ENCODE peak calls at places on chromosomes 3 and 15, in ten cellular contexts. I, T, R, S, L, C, H, M, F and U are unnamed samples.

GRCh38 chr3:177439729-177440269 is 242.5 kb upstream of the TBL1XR1 start:
- DNase-seq in I (no peak), T (no peak), R (no peak), S (peak), L (peak), C (no peak), H (no peak), M (no peak), F (no peak), U (no peak)

GRCh38 chr3:171187706-171188290 is 161.3 kb upstream of the SLC2A2 start:
- DNase-seq in I (no peak), T (peak), R (no peak), S (peak), L (peak), C (peak), H (peak), M (no peak), F (peak), U (no peak)

GRCh38 chr3:186717039-186717457 is at the start of gene KNG1:
- DNase-seq in I (no peak), T (no peak), R (no peak), S (no peak), L (no peak), C (peak), H (no peak), M (no peak), F (no peak), U (no peak)

GRCh38 chr15:28103831-28104230 is 4.7 kb upstream of the OCA2 start:
- DNase-seq in I (no peak), T (no peak), R (no peak), S (no peak), L (no peak), C (no peak), H (no peak), M (no peak), F (no peak), U (no peak)

GRCh38 chr3:101940521-101940992 is 91.2 kb downstream of the NFKBIZ start:
- DNase-seq in I (no peak), T (no peak), R (peak), S (peak), L (peak), C (peak), H (peak), M (peak), F (peak), U (no peak)

GRCh38 chr15:42720071-42720470 is 16.9 kb downstream of the CDAN1 start:
- DNase-seq in I (no peak), T (no peak), R (no peak), S (no peak), L (no peak), C (no peak), H (no peak), M (no peak), F (no peak), U (no peak)

GRCh38 chr3:62644493-62644892 is 230.7 kb downstream of the CADPS start:
- DNase-seq in I (no peak), T (no peak), R (no peak), S (no peak), L (no peak), C (no peak), H (no peak), M (no peak), F (no peak), U (no peak)

GRCh38 chr3:130276203-130276803 is 69.2 kb upstream of the COL6A5 start:
- DNase-seq in I (no peak), T (no peak), R (peak), S (peak), L (peak), C (peak), H (peak), M (no peak), F (peak), U (peak)

GRCh38 chr3:69013256-69014021 is at the start of gene EOGT:
- DNase-seq in I (peak), T (peak), R (peak), S (peak), L (peak), C (peak), H (peak), M (peak), F (peak), U (peak)

GRCh38 chr15:101055411-101055810 is 136.3 kb downstream of the LRRK1 start:
- DNase-seq in I (no peak), T (no peak), R (no peak), S (no peak), L (no peak), C (no peak), H (no peak), M (no peak), F (no peak), U (no peak)

GRCh38 chr15:40847225-40847961 is 3.5 kb downstream of the SPINT1 start:
- DNase-seq in I (no peak), T (peak), R (no peak), S (peak), L (peak), C (peak), H (peak), M (no peak), F (peak), U (no peak)

GRCh38 chr3:188824596-188824995 is 347.2 kb upstream of the TPRG1 start:
- DNase-seq in I (no peak), T (no peak), R (no peak), S (no peak), L (no peak), C (no peak), H (no peak), M (no peak), F (no peak), U (no peak)

GRCh38 chr15:90774731-90775521 is 57.8 kb downstream of the BLM start:
- DNase-seq in I (no peak), T (no peak), R (no peak), S (peak), L (no peak), C (no peak), H (no peak), M (no peak), F (no peak), U (no peak)

GRCh38 chr3:127735767-127736693 is 63.3 kb downstream of the ABTB1 start:
- DNase-seq in I (no peak), T (no peak), R (peak), S (peak), L (peak), C (peak), H (no peak), M (no peak), F (no peak), U (no peak)

GRCh38 chr3:40120816-40121215 is 188.7 kb upstream of the EIF1B start:
- DNase-seq in I (no peak), T (no peak), R (peak), S (peak), L (peak), C (peak), H (peak), M (no peak), F (peak), U (no peak)

GRCh38 chr3:132695422-132695821 is 26.8 kb downstream of the NPHP3 start:
- DNase-seq in I (no peak), T (no peak), R (no peak), S (no peak), L (no peak), C (no peak), H (no peak), M (no peak), F (no peak), U (no peak)

GRCh38 chr3:108030915-108031425 is 59.9 kb downstream of the CD47 start:
- DNase-seq in I (no peak), T (no peak), R (no peak), S (no peak), L (no peak), C (no peak), H (no peak), M (no peak), F (no peak), U (no peak)

GRCh38 chr3:171890398-171890797 is 47.2 kb downstream of the TMEM212 start:
- DNase-seq in I (no peak), T (no peak), R (no peak), S (no peak), L (no peak), C (no peak), H (no peak), M (no peak), F (peak), U (no peak)

GRCh38 chr3:107525101-107525953 is 2.6 kb downstream of the BBX start:
- DNase-seq in I (peak), T (peak), R (no peak), S (peak), L (peak), C (peak), H (peak), M (peak), F (peak), U (no peak)

GRCh38 chr3:126982125-126982521 is 792 bp upstream of the PLXNA1 start:
- DNase-seq in I (no peak), T (no peak), R (no peak), S (no peak), L (no peak), C (no peak), H (no peak), M (no peak), F (no peak), U (no peak)

GRCh38 chr15:99092554-99093172 is 12.2 kb upstream of the SYNM start:
- DNase-seq in I (no peak), T (no peak), R (no peak), S (no peak), L (no peak), C (no peak), H (no peak), M (no peak), F (no peak), U (no peak)

GRCh38 chr3:169362872-169363271 is 300.6 kb downstream of the MECOM start:
- DNase-seq in I (no peak), T (no peak), R (no peak), S (no peak), L (no peak), C (no peak), H (no peak), M (no peak), F (peak), U (no peak)

GRCh38 chr3:4271834-4272233 is 31.3 kb upstream of the SETMAR start:
- DNase-seq in I (no peak), T (no peak), R (no peak), S (peak), L (peak), C (peak), H (no peak), M (no peak), F (peak), U (no peak)

DNA sequence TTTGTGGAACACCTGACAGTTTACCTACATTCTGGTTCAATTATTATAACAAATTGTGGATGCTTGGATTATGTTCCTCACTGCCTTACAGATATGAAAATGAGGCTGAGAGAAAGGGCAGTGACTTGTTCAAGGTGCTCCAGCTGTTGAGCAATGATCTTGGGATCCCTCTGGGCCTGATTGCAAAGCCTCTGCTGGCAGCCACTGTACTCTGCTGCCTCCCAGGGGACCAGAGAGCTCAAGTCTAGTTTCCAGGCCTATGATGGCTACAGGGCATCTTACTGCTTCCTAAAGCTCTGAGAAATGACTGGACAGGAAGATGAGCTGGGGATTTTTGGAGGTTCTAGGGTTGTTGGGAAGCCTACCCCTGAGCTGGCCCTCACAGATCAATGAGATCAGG is 2.3 kb upstream of the SHC4 start:
- DNase-seq in I (no peak), T (no peak), R (no peak), S (peak), L (peak), C (peak), H (no peak), M (no peak), F (peak), U (no peak)
- TF ChIP-seq CTCF in I (no peak), T (no peak), R (no peak), S (peak), L (peak), C (peak), H (peak), M (no peak), F (peak), U (no peak)

GRCh38 chr15:45180648-45181436 is 6.9 kb downstream of the SHF start:
- DNase-seq in I (no peak), T (no peak), R (no peak), S (no peak), L (no peak), C (no peak), H (no peak), M (no peak), F (no peak), U (peak)
- TF ChIP-seq CTCF in I (no peak), T (no peak), R (no peak), S (no peak), L (no peak), C (no peak), H (no peak), M (no peak), F (no peak), U (no peak)

GRCh38 chr3:16604887-16605602 is at the start of gene DAZL:
- DNase-seq in I (no peak), T (no peak), R (no peak), S (no peak), L (no peak), C (no peak), H (no peak), M (no peak), F (no peak), U (no peak)

GRCh38 chr3:16599694-16600093 is 5.5 kb downstream of the DAZL start:
- DNase-seq in I (no peak), T (no peak), R (no peak), S (no peak), L (no peak), C (no peak), H (no peak), M (no peak), F (no peak), U (no peak)

GRCh38 chr3:16600771-16601538 is 4.3 kb downstream of the DAZL start:
- DNase-seq in I (peak), T (peak), R (peak), S (peak), L (peak), C (peak), H (peak), M (peak), F (peak), U (no peak)

GRCh38 chr3:16604433-16604832 is 790 bp downstream of the DAZL start:
- DNase-seq in I (peak), T (no peak), R (no peak), S (no peak), L (no peak), C (no peak), H (no peak), M (no peak), F (no peak), U (no peak)

DNA sequence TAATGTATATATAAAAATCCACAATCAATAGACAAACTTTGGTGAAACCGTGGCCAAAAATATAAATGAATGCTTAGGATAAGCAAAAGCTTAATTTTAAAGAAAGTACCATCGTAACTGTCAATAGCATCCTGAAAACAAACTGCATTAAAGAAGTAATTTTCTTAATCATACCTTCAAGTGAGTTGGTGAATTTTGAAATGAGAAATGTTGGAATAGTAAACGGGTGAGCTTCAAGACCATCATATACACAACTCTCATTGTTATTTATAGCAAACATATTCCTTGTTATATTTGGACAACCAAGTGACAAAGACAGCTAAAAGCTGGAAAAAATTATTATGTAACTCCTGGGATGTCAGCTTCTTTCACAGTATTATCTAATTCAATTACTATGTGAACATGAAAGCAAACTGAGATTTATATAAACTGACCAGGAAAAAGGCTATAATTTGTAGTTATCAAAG is 3.7 kb downstream of the DAZL start:
- DNase-seq in I (no peak), T (no peak), R (no peak), S (no peak), L (no peak), C (no peak), H (no peak), M (no peak), F (no peak), U (no peak)
- TF ChIP-seq CTCF in I (no peak), T (peak), R (no peak), S (no peak), L (no peak), C (no peak), H (no peak), M (peak), F (no peak), U (no peak)

GRCh38 chr3:50154840-50155490 is at the start of gene SEMA3F:
- DNase-seq in I (peak), T (peak), R (no peak), S (peak), L (peak), C (peak), H (peak), M (peak), F (peak), U (peak)
- TF ChIP-seq CTCF in I (no peak), T (no peak), R (no peak), S (no peak), L (no peak), C (peak), H (no peak), M (no peak), F (no peak), U (peak)